ENCODE peak calls at places on chromosomes 12 and 14, in five cellular contexts. J, Q, R, D and G are unnamed samples.

GRCh38 chr14:89309670-89310177 is 107.3 kb downstream of the FOXN3 start:
- DNase-seq in D (no peak), R (no peak), Q (no peak), J (no peak), G (peak; percentile 65)

GRCh38 chr12:80230068-80230467 is 130.7 kb downstream of the OTOGL start:
- DNase-seq in J (peak; percentile 61), Q (peak; percentile 39), R (no peak), D (no peak), G (no peak)

GRCh38 chr14:96038920-96039632 is at the start of gene C14orf132:
- DNase-seq in J (peak; percentile 33), D (peak; percentile 96), R (no peak), Q (peak; percentile 24), G (no peak)

GRCh38 chr12:11669348-11669747 is 19.9 kb downstream of the ETV6 start:
- DNase-seq in Q (no peak), R (no peak), J (no peak), D (no peak), G (no peak)

GRCh38 chr12:130576286-130576933 is 139.7 kb downstream of the RIMBP2 start:
- DNase-seq in D (peak; percentile 84), R (no peak), J (no peak), Q (no peak), G (no peak)

GRCh38 chr12:58920102-58920955 is at the start of gene LRIG3:
- DNase-seq in Q (peak; percentile 87), J (peak; percentile 99), R (peak; percentile 88), D (peak; percentile 65), G (no peak)

GRCh38 chr12:32443491-32443890 is 44.1 kb downstream of the FGD4 start:
- DNase-seq in D (no peak), R (no peak), J (no peak), Q (no peak), G (no peak)

GRCh38 chr14:97021571-97022171 is 224.5 kb downstream of the VRK1 start:
- DNase-seq in J (no peak), R (peak; percentile 50), Q (no peak), D (no peak), G (no peak)

GRCh38 chr14:90739318-90740077 is 76.7 kb downstream of the TTC7B start:
- DNase-seq in Q (no peak), D (peak; percentile 73), J (no peak), R (no peak), G (no peak)

GRCh38 chr14:102873131-102873530 is 49.3 kb upstream of the AMN start:
- DNase-seq in J (no peak), Q (no peak), R (no peak), D (no peak), G (no peak)

GRCh38 chr14:69985456-69985855 is 106.2 kb downstream of the SMOC1 start:
- DNase-seq in Q (no peak), R (no peak), D (no peak), J (no peak), G (no peak)

GRCh38 chr12:63802012-63802608 is 22.4 kb downstream of the RXYLT1 start:
- DNase-seq in Q (no peak), D (peak; percentile 49), J (peak; percentile 43), R (peak; percentile 62), G (peak; percentile 34)

GRCh38 chr14:99549684-99550083 is 54.3 kb downstream of the CCDC85C start:
- DNase-seq in R (no peak), J (no peak), Q (no peak), D (no peak), G (no peak)

GRCh38 chr12:95733156-95733825 is 57.3 kb downstream of the NTN4 start:
- DNase-seq in D (no peak), Q (peak; percentile 91), R (peak; percentile 78), J (peak; percentile 42), G (no peak)

GRCh38 chr14:103574104-103574503 is 11.3 kb downstream of the COA8 start:
- DNase-seq in J (no peak), D (no peak), R (no peak), Q (no peak), G (no peak)

GRCh38 chr14:94056579-94057308 is 24.3 kb downstream of the DDX24 start:
- DNase-seq in Q (no peak), J (no peak), D (no peak), R (no peak), G (no peak)

GRCh38 chr12:5521456-5522325 is 89.8 kb downstream of the NTF3 start:
- DNase-seq in J (no peak), D (no peak), Q (no peak), R (no peak), G (no peak)

GRCh38 chr12:92032965-92033364 is 112.7 kb downstream of the BTG1 start:
- DNase-seq in D (no peak), Q (no peak), R (no peak), J (no peak), G (no peak)

GRCh38 chr12:106976013-106976658 is 10.8 kb downstream of the MTERF2 start:
- DNase-seq in Q (peak; percentile 75), D (no peak), J (peak; percentile 82), R (no peak), G (no peak)

GRCh38 chr14:101774006-101774755 is 12.7 kb downstream of the PPP2R5C start:
- DNase-seq in J (no peak), R (no peak), D (no peak), Q (no peak), G (peak; percentile 95)

GRCh38 chr14:22221508-22221907 is 367.5 kb downstream of the DAD1 start:
- DNase-seq in D (peak; percentile 4), R (peak; percentile 72), J (peak; percentile 16), Q (no peak), G (peak; percentile 43)

GRCh38 chr14:23725528-23725927 is 89.4 kb downstream of the DHRS2 start:
- DNase-seq in J (no peak), D (no peak), R (no peak), Q (no peak), G (no peak)

GRCh38 chr12:46556105-46556559 is 183.6 kb upstream of the SLC38A2 start:
- DNase-seq in Q (peak; percentile 99), J (peak; percentile 58), D (no peak), R (peak; percentile 93), G (no peak)

GRCh38 chr14:100531152-100531551 is 56.1 kb downstream of the BEGAIN start:
- DNase-seq in J (no peak), D (no peak), Q (no peak), R (no peak), G (no peak)

GRCh38 chr12:1314523-1314922 is 279.9 kb downstream of the FBXL14 start:
- DNase-seq in J (no peak), Q (no peak), R (no peak), D (no peak), G (no peak)

GRCh38 chr12:124524231-124524925 is 43.0 kb downstream of the NCOR2 start:
- DNase-seq in D (no peak), J (peak; percentile 35), R (peak; percentile 57), Q (peak; percentile 88), G (no peak)

GRCh38 chr12:45008211-45008610 is 42.7 kb downstream of the DBX2 start:
- DNase-seq in R (no peak), J (no peak), D (peak; percentile 4), Q (no peak), G (no peak)

GRCh38 chr12:51442324-51442723 is 17.7 kb downstream of the SLC4A8 start:
- DNase-seq in J (no peak), Q (peak; percentile 72), D (no peak), R (no peak), G (no peak)

GRCh38 chr14:89422181-89422951 is 5.3 kb upstream of the FOXN3 start:
- DNase-seq in J (no peak), D (no peak), R (peak; percentile 36), Q (no peak), G (no peak)

GRCh38 chr12:82176016-82176415 is 182.2 kb downstream of the CCDC59 start:
- DNase-seq in R (no peak), D (no peak), Q (no peak), J (no peak), G (no peak)

GRCh38 chr12:53096089-53096741 is 1.3 kb upstream of the IGFBP6 start:
- DNase-seq in J (no peak), R (peak; percentile 19), D (no peak), Q (peak; percentile 72), G (no peak)

DNA sequence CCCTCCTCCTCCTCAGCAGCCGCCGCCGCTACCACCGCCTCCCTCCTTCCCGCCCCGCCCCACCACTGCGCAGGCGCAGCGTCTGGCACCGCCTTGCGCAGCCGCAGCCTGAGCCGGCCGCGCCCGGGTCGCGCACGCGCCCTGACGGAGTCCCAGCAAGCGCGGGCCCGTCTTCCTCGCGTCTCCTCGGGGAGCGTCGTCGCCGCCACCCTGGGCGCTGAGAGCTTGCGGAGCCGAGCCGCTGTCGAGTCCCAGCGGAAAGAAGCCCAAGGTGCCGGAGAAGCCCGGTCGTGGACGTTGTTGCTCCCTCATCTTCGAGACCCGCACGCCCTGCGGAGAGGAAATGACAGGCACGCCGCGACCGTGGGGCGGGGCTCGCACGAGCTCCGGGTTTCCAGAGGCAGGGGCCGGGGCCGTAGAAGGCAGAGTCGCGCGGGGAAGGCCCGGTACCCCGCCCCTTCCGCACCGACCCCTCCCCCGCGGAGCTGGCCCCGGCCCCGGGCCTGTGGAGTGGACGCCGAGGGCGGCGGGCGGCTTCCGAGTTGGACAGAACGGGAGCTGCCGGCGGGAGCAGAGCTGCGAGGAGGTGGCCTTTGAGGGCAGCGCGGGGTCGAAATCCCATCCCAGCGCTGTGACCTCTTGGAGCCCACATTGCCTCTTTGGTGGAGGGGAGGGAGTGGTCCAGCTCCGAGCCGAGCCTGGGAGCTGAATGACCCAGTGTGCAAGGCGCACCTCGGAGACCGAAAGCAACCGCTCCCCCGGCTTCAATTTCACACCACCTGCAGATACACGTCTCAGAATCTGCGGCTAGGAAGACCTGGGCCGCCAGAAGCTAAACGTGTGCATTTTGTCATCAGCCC is 469 bp upstream of the RAB35 start:
- DNase-seq in Q (no peak), J (peak; percentile 96), R (peak; percentile 97), D (peak; percentile 100), G (peak; percentile 93)
- H3K4me3 ChIP-seq in Q (peak overlapping the region; percentile 95), J (peak overlapping the region; percentile 72), R (peak overlapping the region; percentile 91), D (peak overlapping the region; percentile 71), G (peak overlapping the region; percentile 90)

GRCh38 chr12:94112116-94112515 is 36.3 kb upstream of the PLXNC1 start:
- DNase-seq in R (no peak), J (no peak), D (no peak), Q (no peak), G (no peak)
- H3K4me2 ChIP-seq in R (no peak overlapping the region), J (no peak overlapping the region), D (no peak overlapping the region), Q (no peak overlapping the region), G (no peak overlapping the region)

GRCh38 chr12:57069522-57069921 is 9.1 kb downstream of the NEMP1 start:
- DNase-seq in J (peak; percentile 80), D (peak; percentile 59), R (peak; percentile 80), Q (peak; percentile 66), G (peak; percentile 82)

DNA sequence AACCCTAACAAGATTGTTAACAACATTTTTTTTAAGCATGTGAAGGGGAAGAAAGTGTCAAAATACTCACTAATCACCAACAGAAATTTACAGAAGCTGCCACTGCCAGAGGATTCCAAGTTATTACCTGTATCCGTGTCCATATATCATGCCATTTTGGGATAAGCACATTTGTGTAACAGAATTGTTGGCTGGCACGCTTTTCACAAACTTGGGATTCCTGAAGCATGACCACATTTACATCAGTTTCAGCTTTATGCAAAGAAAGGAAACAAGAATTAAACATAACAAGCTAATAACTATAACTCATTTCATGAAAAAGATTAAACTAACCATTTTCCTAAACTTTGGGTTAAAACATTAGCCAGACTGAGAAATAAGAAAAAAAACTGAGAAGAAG is 5.9 kb downstream of the NEMP1 start:
- DNase-seq in D (no peak), R (no peak), Q (peak; percentile 23), J (no peak), G (no peak)
- H3K4me3 ChIP-seq in D (no peak overlapping the region), R (no peak overlapping the region), Q (no peak overlapping the region), J (no peak overlapping the region), G (no peak overlapping the region)

DNA sequence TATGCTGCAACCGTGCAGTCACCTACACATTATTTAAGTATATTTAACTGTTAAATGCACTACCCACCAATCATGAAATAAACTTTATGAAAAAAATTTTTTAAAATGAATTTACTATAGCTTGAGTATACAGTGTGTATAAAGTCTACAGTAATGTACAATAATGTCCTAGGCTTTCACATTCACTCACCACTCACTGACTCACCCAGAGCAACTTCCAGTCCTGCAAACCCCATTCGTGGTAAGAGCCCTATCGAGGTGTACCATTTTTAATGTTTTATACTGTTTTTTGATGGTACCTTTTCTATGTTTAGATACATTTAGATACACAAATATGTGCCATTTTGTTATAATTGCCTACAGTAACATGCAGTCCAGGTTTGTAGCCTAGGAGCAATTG is 48.1 kb downstream of the KLRG1 start:
- DNase-seq in R (no peak), J (no peak), Q (no peak), D (no peak), G (no peak)
- H3K4me2 ChIP-seq in R (no peak overlapping the region), J (no peak overlapping the region), Q (no peak overlapping the region), D (no peak overlapping the region), G (no peak overlapping the region)